ENCODE peak calls at places on chromosomes 4 and X, in four cellular contexts. H is K562, O is HepG2, J is H1. Q is an unnamed sample.

GRCh38 chr4:135533053-135533452 is 1331.5 kb upstream of the PABPC4L start:
- DNase-seq in J (no peak), H (no peak), O (no peak), Q (no peak)

GRCh38 chrX:52574416-52575275 is 57.8 kb upstream of the XAGE1B start:
- DNase-seq in H (peak), O (peak), J (peak), Q (peak)

GRCh38 chr4:87949961-87950360 is 25.6 kb upstream of the SPP1 start:
- DNase-seq in J (no peak), H (no peak), O (no peak), Q (peak)

GRCh38 chr4:57154926-57155325 is 44.7 kb upstream of the IGFBP7 start:
- DNase-seq in H (no peak), O (no peak), J (no peak), Q (no peak)

GRCh38 chr4:4853371-4853823 is 6.1 kb upstream of the MSX1 start:
- DNase-seq in O (no peak), H (no peak), J (no peak), Q (no peak)

GRCh38 chr4:53863731-53864130 is 200.7 kb downstream of the CHIC2 start:
- DNase-seq in O (no peak), H (no peak), J (no peak), Q (no peak)

GRCh38 chr4:70425306-70425705 is 27.6 kb downstream of the OPRPN start:
- DNase-seq in O (no peak), J (no peak), H (no peak), Q (no peak)

GRCh38 chr4:82899339-82899738 is 1.2 kb upstream of the THAP9 start:
- DNase-seq in J (no peak), H (no peak), O (no peak), Q (no peak)

GRCh38 chr4:47722176-47722575 is 115.7 kb downstream of the CORIN start:
- DNase-seq in J (no peak), H (no peak), O (no peak), Q (no peak)

GRCh38 chr4:47720787-47721186 is 117.1 kb downstream of the CORIN start:
- DNase-seq in O (no peak), J (no peak), H (no peak), Q (no peak)

GRCh38 chr4:47717173-47717572 is 120.7 kb downstream of the CORIN start:
- DNase-seq in H (no peak), O (no peak), J (no peak), Q (no peak)

GRCh38 chr4:47718691-47719090 is 119.2 kb downstream of the CORIN start:
- DNase-seq in H (no peak), O (no peak), J (no peak), Q (no peak)

DNA sequence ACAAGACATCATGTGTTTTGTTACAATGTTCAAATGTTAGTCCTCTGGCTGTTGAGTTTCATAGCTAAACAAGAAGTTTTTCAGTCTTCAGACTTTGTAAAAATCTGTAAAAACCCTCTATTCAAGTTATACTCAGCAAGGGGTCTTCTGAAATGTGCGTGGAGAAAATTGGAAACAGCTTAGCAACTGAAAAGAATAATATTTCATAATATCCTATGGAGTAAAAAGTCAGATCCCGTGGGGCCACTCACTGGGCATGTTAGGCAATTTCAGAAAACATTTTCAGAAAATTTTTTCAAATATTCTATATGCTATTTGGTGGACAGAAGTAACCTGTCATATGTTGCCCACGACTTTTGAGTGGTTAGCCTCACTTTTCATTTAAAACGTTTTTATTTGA is 118.3 kb downstream of the CORIN start:
- DNase-seq in H (no peak), J (no peak), O (no peak), Q (no peak)
- TF ChIP-seq MAFK in H (no peak), J (no peak), O (no peak), Q (no peak)

GRCh38 chr4:763191-763810 is 57.7 kb downstream of the PCGF3 start:
- DNase-seq in J (no peak), H (no peak), O (no peak), Q (no peak)

GRCh38 chr4:764405-765169 is 59.0 kb downstream of the PCGF3 start:
- DNase-seq in H (no peak), O (no peak), J (no peak), Q (no peak)

GRCh38 chr4:761739-762138 is 56.1 kb downstream of the PCGF3 start:
- DNase-seq in H (no peak), O (no peak), J (no peak), Q (no peak)

GRCh38 chr4:762211-763190 is 56.9 kb downstream of the PCGF3 start:
- DNase-seq in O (peak), H (no peak), J (no peak), Q (no peak)

GRCh38 chr4:763922-764321 is 58.3 kb downstream of the PCGF3 start:
- DNase-seq in O (no peak), J (no peak), H (no peak), Q (no peak)
- TF ChIP-seq POLR2A in O (no peak), J (no peak), H (no peak), Q (no peak)

GRCh38 chr4:158193171-158193749 is 17.0 kb upstream of the TMEM144 start:
- DNase-seq in H (peak), O (peak), J (no peak), Q (peak)
- TF ChIP-seq RNF2 in H (no peak), O (no peak), J (no peak), Q (no peak)

GRCh38 chr4:134202557-134202956 is 968 bp upstream of the PABPC4L start:
- DNase-seq in J (no peak), O (no peak), H (no peak), Q (no peak)
- TF ChIP-seq MAFK in J (no peak), O (no peak), H (no peak), Q (no peak)

GRCh38 chrX:19361701-19362100 is 18.0 kb downstream of the PDHA1 start:
- DNase-seq in H (no peak), J (no peak), O (no peak), Q (no peak)

GRCh38 chrX:19360903-19361302 is 17.2 kb downstream of the PDHA1 start:
- DNase-seq in O (no peak), J (no peak), H (no peak), Q (no peak)
- TF ChIP-seq POLR2A in O (no peak), J (no peak), H (no peak), Q (no peak)

GRCh38 chr4:168174308-168174707 is 82.0 kb downstream of the ANXA10 start:
- DNase-seq in H (no peak), O (no peak), J (no peak), Q (no peak)

GRCh38 chr4:168177546-168178149 is 85.3 kb downstream of the ANXA10 start:
- DNase-seq in J (no peak), O (peak), H (no peak), Q (no peak)
- TF ChIP-seq RNF2 in J (no peak), O (no peak), H (no peak), Q (no peak)

DNA sequence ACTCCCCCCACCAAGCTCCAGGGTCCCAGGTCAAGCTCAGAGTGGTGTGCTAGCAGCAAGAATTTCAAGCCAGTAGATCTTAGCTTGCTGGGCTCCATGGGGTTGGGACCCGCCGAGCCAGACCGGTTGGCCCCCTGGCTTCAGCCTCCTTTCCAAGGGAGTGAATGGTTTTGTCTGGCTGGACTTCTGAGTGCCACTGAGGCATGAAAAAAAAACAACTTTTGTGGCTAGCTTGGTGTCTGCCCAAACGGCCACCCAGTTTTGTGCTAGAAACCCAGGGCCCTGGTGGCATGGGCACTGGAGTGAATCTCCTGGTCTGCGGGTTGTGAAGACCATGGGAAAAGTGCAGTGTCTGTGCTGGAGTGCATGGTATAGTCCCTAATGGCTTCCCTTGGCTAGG is 82.6 kb downstream of the NBDY start:
- DNase-seq in J (no peak), H (no peak), O (no peak), Q (no peak)
- TF ChIP-seq MAFK in J (no peak), H (no peak), O (no peak), Q (no peak)

GRCh38 chrX:17769701-17770269 is 32.5 kb downstream of the SCML1 start:
- DNase-seq in J (no peak), H (no peak), O (no peak), Q (no peak)

GRCh38 chrX:17774053-17774452 is 36.8 kb downstream of the SCML1 start:
- DNase-seq in H (no peak), J (no peak), O (no peak), Q (no peak)

GRCh38 chrX:17778984-17779383 is 41.7 kb downstream of the SCML1 start:
- DNase-seq in O (no peak), H (no peak), J (no peak), Q (no peak)

GRCh38 chrX:17768997-17769396 is 31.7 kb downstream of the SCML1 start:
- DNase-seq in O (no peak), H (no peak), J (no peak), Q (no peak)

DNA sequence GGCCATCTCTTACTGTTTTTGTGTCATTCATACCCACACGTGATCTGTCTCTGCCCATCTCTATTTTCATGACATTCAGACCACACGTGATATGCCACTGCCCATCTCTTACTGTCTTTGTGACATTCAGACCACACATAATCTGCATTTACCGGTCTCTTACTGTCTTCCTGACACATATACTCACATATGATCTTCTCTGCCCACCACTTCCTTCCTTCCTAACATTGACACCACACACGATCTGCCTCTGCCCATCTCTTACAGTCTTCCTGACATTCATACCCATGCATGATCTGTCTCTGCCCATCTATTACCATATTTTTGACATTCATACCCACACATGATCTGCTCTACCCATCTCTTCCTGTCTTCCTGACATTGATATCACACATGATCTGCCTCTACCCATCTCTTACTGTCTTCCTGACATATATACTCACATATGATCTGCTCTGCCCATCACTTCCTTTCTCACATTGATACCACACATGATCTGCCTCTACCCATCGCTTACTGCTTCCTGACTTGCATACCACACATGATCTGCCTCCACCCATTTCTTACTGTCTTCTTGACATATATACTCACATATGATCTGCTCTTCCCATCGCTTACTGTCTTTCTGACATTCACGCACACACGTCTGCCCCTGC is 36.1 kb downstream of the SCML1 start:
- DNase-seq in J (no peak), O (no peak), H (no peak), Q (no peak)
- TF ChIP-seq POLR2A in J (no peak), O (no peak), H (no peak), Q (no peak)

GRCh38 chrX:16215660-16216059 is 48.4 kb downstream of the MAGEB17 start:
- DNase-seq in H (no peak), J (no peak), O (no peak), Q (no peak)
- TF ChIP-seq RNF2 in H (no peak), J (no peak), O (no peak), Q (no peak)

GRCh38 chr4:24693636-24694035 is 101.7 kb upstream of the SOD3 start:
- DNase-seq in O (no peak), J (no peak), H (no peak), Q (no peak)

GRCh38 chr4:24686866-24687672 is 102.7 kb upstream of the DHX15 start:
- DNase-seq in O (peak), H (peak), J (peak), Q (peak)

GRCh38 chr4:24688453-24688852 is 104.1 kb upstream of the DHX15 start:
- DNase-seq in J (no peak), H (no peak), O (no peak), Q (no peak)

GRCh38 chr4:24690436-24690835 is 104.9 kb upstream of the SOD3 start:
- DNase-seq in H (no peak), J (no peak), O (no peak), Q (no peak)

DNA sequence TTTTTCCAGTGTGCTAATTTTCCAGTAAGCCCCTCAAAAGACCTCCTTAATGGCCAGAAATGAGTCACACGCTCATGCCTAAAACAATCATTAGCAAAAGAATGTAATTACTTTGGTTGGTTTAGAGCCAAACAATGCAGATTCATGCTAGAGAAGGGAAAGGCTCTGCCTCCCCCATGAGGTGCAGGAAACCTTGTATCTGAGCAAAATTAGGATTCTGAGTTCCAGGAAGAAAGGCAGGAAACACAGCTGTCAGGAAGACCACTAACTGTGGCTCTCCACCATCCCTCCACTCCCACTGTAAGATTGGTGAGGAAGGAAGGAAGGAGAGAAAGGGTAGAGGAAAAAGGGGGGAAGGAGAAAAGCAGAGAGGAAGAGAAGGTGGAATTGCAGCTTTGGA is 104.9 kb upstream of the DHX15 start:
- DNase-seq in O (no peak), H (no peak), J (no peak), Q (no peak)
- TF ChIP-seq MAFK in O (no peak), H (no peak), J (no peak), Q (no peak)

Q was measured in A549.